ENCODE peak calls at places on chromosome 22, in five cellular contexts. Y is glutamatergic neuron, K is natural killer cell, T is GM20000, V is upper lobe of right lung. F is an unnamed sample.

GRCh38 chr22:46524203-46524740 is 13.1 kb downstream of the CELSR1 start:
- DNase-seq in Y (no peak), K (no peak), T (no peak), V (no peak), F (no peak)

GRCh38 chr22:25125693-25126357 is 73.8 kb upstream of the CRYBB3 start:
- DNase-seq in Y (no peak), K (no peak), T (no peak), V (no peak), F (no peak)

GRCh38 chr22:25334091-25334490 is 114.7 kb downstream of the CRYBB2 start:
- DNase-seq in Y (peak; percentile 85), K (no peak), T (peak; percentile 54), V (no peak), F (peak; percentile 60)

GRCh38 chr22:22171357-22172218 is 73.0 kb upstream of the VPREB1 start:
- DNase-seq in Y (peak; percentile 49), K (no peak), T (no peak), V (no peak), F (no peak)

GRCh38 chr22:26502688-26503561 is 9.3 kb downstream of the TFIP11 start:
- DNase-seq in Y (peak; percentile 63), K (peak; percentile 57), T (peak; percentile 71), V (no peak), F (no peak)

GRCh38 chr22:42365337-42365865 is 66.8 kb downstream of the NFAM1 start:
- DNase-seq in Y (peak; percentile 77), K (no peak), T (no peak), V (no peak), F (no peak)

GRCh38 chr22:17733484-17733883 is 40.8 kb downstream of the BID start:
- DNase-seq in Y (no peak), K (no peak), T (no peak), V (no peak), F (no peak)

GRCh38 chr22:22074634-22075381 is 92.2 kb upstream of the TOP3B start:
- DNase-seq in Y (no peak), K (no peak), T (no peak), V (no peak), F (no peak)

GRCh38 chr22:23242473-23243001 is 62.2 kb downstream of the BCR start:
- DNase-seq in Y (no peak), K (no peak), T (no peak), V (no peak), F (no peak)

GRCh38 chr22:39688186-39688768 is 117.7 kb downstream of the CACNA1I start:
- DNase-seq in Y (no peak), K (no peak), T (no peak), V (no peak), F (no peak)

GRCh38 chr22:48171294-48171693 is 1408.8 kb downstream of the TBC1D22A start:
- DNase-seq in Y (no peak), K (no peak), T (no peak), V (no peak), F (peak; percentile 29)

GRCh38 chr22:24175160-24175808 is 6.0 kb upstream of the SUSD2 start:
- DNase-seq in Y (peak; percentile 90), K (peak; percentile 58), T (peak; percentile 83), V (peak; percentile 90), F (peak; percentile 51)

GRCh38 chr22:48112687-48113521 is 1350.5 kb downstream of the TBC1D22A start:
- DNase-seq in Y (no peak), K (no peak), T (no peak), V (no peak), F (no peak)

GRCh38 chr22:25404556-25404922 is 159.9 kb upstream of the GRK3 start:
- DNase-seq in Y (no peak), K (no peak), T (no peak), V (no peak), F (no peak)

GRCh38 chr22:24592846-24593809 is at the start of gene LRRC75B:
- DNase-seq in Y (peak; percentile 94), K (peak; percentile 27), T (peak; percentile 96), V (peak; percentile 94), F (peak; percentile 79)

GRCh38 chr22:39090426-39091064 is 6.5 kb upstream of the APOBEC3H start:
- DNase-seq in Y (no peak), K (peak; percentile 90), T (no peak), V (no peak), F (no peak)

GRCh38 chr22:33851985-33852384 is 68.3 kb downstream of the LARGE1 start:
- DNase-seq in Y (no peak), K (no peak), T (no peak), V (no peak), F (no peak)

GRCh38 chr22:48494256-48494967 is 1333.3 kb downstream of the BRD1 start:
- DNase-seq in Y (no peak), K (no peak), T (no peak), V (peak; percentile 40), F (no peak)

GRCh38 chr22:23565288-23565941 is 14.7 kb downstream of the IGLL1 start:
- DNase-seq in Y (peak; percentile 56), K (no peak), T (peak; percentile 49), V (no peak), F (peak; percentile 53)

GRCh38 chr22:48233586-48233985 is 1471.1 kb downstream of the TBC1D22A start:
- DNase-seq in Y (no peak), K (no peak), T (no peak), V (no peak), F (no peak)

GRCh38 chr22:23036684-23037428 is 33.5 kb upstream of the GNAZ start:
- DNase-seq in Y (no peak), K (no peak), T (no peak), V (no peak), F (no peak)

GRCh38 chr22:20197407-20198030 is 46.7 kb upstream of the CCDC188 start:
- DNase-seq in Y (no peak), K (no peak), T (no peak), V (no peak), F (no peak)

GRCh38 chr22:20199906-20200305 is 49.1 kb upstream of the CCDC188 start:
- DNase-seq in Y (no peak), K (no peak), T (no peak), V (no peak), F (no peak)

GRCh38 chr22:20198527-20199319 is 47.9 kb upstream of the CCDC188 start:
- DNase-seq in Y (no peak), K (no peak), T (no peak), V (no peak), F (no peak)

GRCh38 chr22:20200411-20200810 is 49.6 kb upstream of the CCDC188 start:
- DNase-seq in Y (no peak), K (no peak), T (no peak), V (no peak), F (no peak)

GRCh38 chr22:20199413-20199842 is 48.6 kb upstream of the CCDC188 start:
- DNase-seq in Y (no peak), K (no peak), T (no peak), V (no peak), F (no peak)
- TF ChIP-seq CTCF in Y (no peak), K (no peak), T (no peak), V (no peak), F (no peak)

GRCh38 chr22:36776722-36777121 is 803 bp upstream of the IFT27 start:
- DNase-seq in Y (no peak), K (no peak), T (no peak), V (no peak), F (no peak)

GRCh38 chr22:36773935-36774334 is 2.0 kb downstream of the IFT27 start:
- DNase-seq in Y (no peak), K (no peak), T (no peak), V (no peak), F (no peak)

GRCh38 chr22:36778020-36778419 is 2.1 kb upstream of the IFT27 start:
- DNase-seq in Y (no peak), K (no peak), T (no peak), V (no peak), F (no peak)

GRCh38 chr22:36775589-36775965 is 342 bp downstream of the IFT27 start:
- DNase-seq in Y (peak; percentile 37), K (no peak), T (peak; percentile 32), V (no peak), F (peak; percentile 32)

GRCh38 chr22:36775966-36776669 is at the start of gene IFT27:
- DNase-seq in Y (peak; percentile 93), K (peak; percentile 91), T (peak; percentile 99), V (peak; percentile 97), F (peak; percentile 94)
- TF ChIP-seq CTCF in Y (no peak), K (no peak), T (no peak), V (no peak), F (no peak)

GRCh38 chr22:35016909-35017308 is 49.0 kb upstream of the ISX start:
- DNase-seq in Y (no peak), K (no peak), T (no peak), V (no peak), F (no peak)
- TF ChIP-seq CTCF in Y (no peak), K (no peak), T (no peak), V (no peak), F (no peak)

DNA sequence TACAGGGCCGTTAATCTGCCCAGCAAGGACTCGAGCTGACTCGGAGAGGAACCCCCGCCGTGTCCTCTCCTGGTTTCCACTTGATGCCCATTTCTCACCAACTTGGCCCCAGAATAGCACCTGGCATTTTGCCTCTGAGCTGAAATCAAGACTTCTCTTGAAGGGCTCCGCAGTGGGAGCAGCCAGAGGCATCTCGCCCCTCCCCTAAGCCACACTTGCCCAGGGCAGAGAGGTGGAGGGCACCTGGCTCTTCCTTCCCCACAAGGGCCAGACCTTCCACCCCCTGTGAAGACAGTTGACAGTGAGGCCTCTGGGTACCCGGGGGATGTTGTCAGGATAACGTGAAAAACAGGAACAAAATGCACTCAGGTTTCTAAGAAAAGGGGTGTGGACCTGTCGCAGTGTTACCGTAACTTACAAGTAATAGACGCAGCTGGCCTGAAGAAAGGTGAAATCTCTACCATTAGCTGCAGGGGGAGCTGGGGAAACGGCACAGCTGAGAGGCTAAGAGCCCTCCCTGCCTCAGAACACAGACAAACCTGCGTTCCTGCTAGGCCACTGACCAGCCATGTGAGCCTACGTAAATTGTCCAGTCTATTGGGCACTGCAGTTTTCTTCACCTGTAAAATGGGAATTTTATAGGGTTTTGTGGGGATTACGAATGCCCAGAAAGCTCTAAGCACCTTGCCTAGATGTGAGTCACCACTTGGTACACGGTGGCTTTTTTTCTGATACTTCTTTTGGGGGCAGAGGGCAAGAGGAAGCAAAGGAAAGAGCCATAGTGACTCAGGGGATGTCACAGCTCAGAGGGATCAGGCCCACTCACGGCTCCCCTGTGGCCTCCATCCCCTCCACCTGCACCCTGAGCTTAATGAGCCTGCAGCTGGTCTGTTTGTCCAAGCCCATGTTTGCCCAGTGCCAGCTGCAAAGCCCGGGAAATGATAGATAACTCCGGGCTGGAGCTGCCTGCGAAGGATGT is 18.6 kb upstream of the CABP7 start:
- DNase-seq in Y (no peak), K (no peak), T (no peak), V (no peak), F (no peak)
- TF ChIP-seq CTCF in Y (no peak), K (no peak), T (no peak), V (no peak), F (peak; percentile 52)

DNA sequence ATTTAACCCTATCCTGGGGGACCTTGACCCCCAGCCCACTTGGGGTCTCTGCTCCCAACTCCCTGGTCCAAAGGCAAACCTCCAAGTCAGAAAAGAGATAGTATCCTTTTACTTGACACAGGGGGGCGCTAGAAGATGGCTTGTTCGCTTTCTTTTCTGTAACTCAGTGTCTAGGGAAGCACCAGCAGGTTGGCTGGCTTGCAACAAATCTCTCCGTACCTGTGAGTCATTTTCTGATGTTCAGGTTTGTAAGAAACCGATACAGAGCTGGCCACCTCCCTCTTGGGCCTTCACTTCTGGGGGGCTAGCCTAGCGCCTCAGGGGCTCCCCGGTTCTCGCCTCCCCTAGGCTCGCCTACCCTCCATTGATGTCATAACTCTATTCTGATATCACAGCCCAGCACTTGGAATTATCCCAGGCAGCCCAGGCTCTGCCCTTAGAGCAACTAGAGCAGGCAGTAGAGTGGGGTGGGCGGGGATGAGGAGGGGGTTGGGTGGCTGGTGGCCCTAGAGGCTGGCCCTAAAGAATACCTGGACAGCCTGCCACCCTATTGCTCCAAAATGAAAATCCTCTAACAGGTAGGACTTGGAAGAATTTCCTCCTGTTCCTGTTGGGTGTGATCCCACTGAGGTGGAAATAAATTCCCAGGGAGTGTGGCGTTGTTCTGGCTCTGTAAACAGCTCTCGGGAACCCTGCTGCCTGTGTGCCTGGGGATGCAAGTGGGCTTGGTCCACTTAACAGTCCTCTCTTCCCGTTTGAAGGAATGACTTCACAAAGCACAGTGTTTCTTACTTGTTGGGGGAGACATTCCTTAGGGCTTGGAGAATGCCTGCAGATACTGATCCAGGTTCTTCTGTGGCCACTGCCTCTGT is 69.4 kb downstream of the OSBP2 start:
- DNase-seq in Y (peak; percentile 39), K (no peak), T (peak; percentile 67), V (no peak), F (peak; percentile 41)
- TF ChIP-seq CTCF in Y (peak; percentile 73), K (peak; percentile 35), T (peak; percentile 30), V (peak; percentile 60), F (peak; percentile 77)